ENCODE peak calls at places on chromosomes 6 and 20, in six cellular contexts. T, C, M, I, B and N are unnamed samples.
A peak's percentile ranks its signal among the peaks of the same experiment; 100 is the strongest.

GRCh38 chr6:169858293-169858934 is 107.0 kb downstream of the ERMARD start:
- DNase-seq in T (no peak), M (no peak), I (no peak), C (no peak), B (no peak), N (no peak)

GRCh38 chr6:148700047-148700712 is 46.6 kb upstream of the UST start:
- DNase-seq in B (no peak), M (peak; percentile 71), I (peak; percentile 43), C (no peak), T (peak; percentile 41), N (no peak)

GRCh38 chr6:50819906-50820589 is 1.4 kb downstream of the TFAP2B start:
- DNase-seq in C (no peak), T (no peak), M (peak; percentile 8), B (peak; percentile 61), I (no peak), N (peak; percentile 73)

GRCh38 chr6:105251689-105252088 is 71.9 kb upstream of the POPDC3 start:
- DNase-seq in B (no peak), T (no peak), M (no peak), C (no peak), I (no peak), N (no peak)

GRCh38 chr6:142568857-142569597 is 267.2 kb downstream of the ADGRG6 start:
- DNase-seq in I (no peak), M (peak; percentile 83), T (peak; percentile 49), B (no peak), C (peak; percentile 90), N (no peak)

GRCh38 chr6:98384766-98385165 is 449.6 kb upstream of the POU3F2 start:
- DNase-seq in T (no peak), I (no peak), C (no peak), M (no peak), B (peak; percentile 19), N (no peak)

GRCh38 chr6:142693446-142693845 is 251.5 kb downstream of the HIVEP2 start:
- DNase-seq in T (peak; percentile 68), C (peak; percentile 73), I (peak; percentile 54), B (no peak), M (peak; percentile 87), N (no peak)

GRCh38 chr20:60102665-60103210 is 144.5 kb downstream of the CDH26 start:
- DNase-seq in B (no peak), I (no peak), C (no peak), M (no peak), T (no peak), N (no peak)

GRCh38 chr6:116287668-116288282 is 8.0 kb upstream of the TSPYL1 start:
- DNase-seq in M (peak; percentile 72), C (peak; percentile 37), T (peak; percentile 74), B (peak; percentile 56), I (peak; percentile 79), N (no peak)

GRCh38 chr6:35731736-35732532 is 4.9 kb upstream of the ARMC12 start:
- DNase-seq in B (peak; percentile 95), M (peak; percentile 86), I (peak; percentile 97), C (peak; percentile 81), T (peak; percentile 83), N (peak; percentile 99)

GRCh38 chr6:4820704-4821276 is 44.6 kb downstream of the CDYL start:
- DNase-seq in T (peak; percentile 69), M (peak; percentile 92), I (no peak), B (no peak), C (peak; percentile 47), N (no peak)

GRCh38 chr20:5100684-5101347 is 18.9 kb downstream of the PCNA start:
- DNase-seq in C (no peak), T (peak; percentile 66), M (peak; percentile 79), I (peak; percentile 61), B (peak; percentile 73), N (no peak)

GRCh38 chr6:139839506-139840156 is 465.2 kb upstream of the CITED2 start:
- DNase-seq in T (no peak), B (no peak), C (no peak), M (peak; percentile 51), I (no peak), N (no peak)

GRCh38 chr20:3223937-3224680 is 14.8 kb downstream of the ITPA start:
- DNase-seq in C (no peak), B (no peak), T (no peak), I (no peak), M (no peak), N (no peak)

GRCh38 chr6:29230666-29231065 is 60.0 kb downstream of the OR2J2 start:
- DNase-seq in B (no peak), T (no peak), C (no peak), M (no peak), I (no peak), N (no peak)

GRCh38 chr6:147869223-147869600 is 360.7 kb downstream of the SAMD5 start:
- DNase-seq in M (no peak), I (no peak), T (no peak), B (no peak), C (no peak), N (no peak)

GRCh38 chr6:16947461-16948159 is 154.2 kb upstream of the STMND1 start:
- DNase-seq in M (peak; percentile 98), I (peak; percentile 100), C (peak; percentile 100), B (peak; percentile 7), T (peak; percentile 98), N (no peak)

GRCh38 chr6:14894105-14894504 is 351.8 kb upstream of the JARID2 start:
- DNase-seq in B (no peak), T (no peak), I (no peak), C (no peak), M (no peak), N (no peak)

DNA sequence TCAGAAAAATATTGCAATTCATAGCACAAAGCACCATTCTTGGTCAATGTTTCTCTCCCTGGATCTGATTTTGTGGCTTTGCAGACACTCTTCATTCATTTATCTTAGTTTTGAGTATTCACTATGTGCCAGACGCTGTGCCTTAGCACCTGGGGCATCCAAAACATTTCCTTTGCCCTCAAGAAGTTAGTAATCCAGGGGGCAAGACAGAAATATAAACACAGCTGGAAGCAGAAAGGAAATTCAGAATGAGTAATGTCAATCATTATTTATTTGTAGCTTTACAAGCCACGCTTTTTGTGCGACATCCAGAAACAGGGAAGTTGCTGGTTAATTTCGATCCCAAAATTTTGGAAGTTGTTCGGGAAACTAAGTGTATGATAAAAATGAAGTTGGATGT is 71.4 kb downstream of the DNAH8 start:
- DNase-seq in I (no peak), T (no peak), M (no peak), C (no peak), B (no peak), N (no peak)
- H3K4me1 ChIP-seq in I (no peaks in the 10 kb centered on the region), T (no peaks in the 10 kb centered on the region), M (no peaks in the 10 kb centered on the region), C (peaks cover 3% of the 10 kb centered on the region), B (peaks cover 9% of the 10 kb centered on the region), N (no peaks in the 10 kb centered on the region)

DNA sequence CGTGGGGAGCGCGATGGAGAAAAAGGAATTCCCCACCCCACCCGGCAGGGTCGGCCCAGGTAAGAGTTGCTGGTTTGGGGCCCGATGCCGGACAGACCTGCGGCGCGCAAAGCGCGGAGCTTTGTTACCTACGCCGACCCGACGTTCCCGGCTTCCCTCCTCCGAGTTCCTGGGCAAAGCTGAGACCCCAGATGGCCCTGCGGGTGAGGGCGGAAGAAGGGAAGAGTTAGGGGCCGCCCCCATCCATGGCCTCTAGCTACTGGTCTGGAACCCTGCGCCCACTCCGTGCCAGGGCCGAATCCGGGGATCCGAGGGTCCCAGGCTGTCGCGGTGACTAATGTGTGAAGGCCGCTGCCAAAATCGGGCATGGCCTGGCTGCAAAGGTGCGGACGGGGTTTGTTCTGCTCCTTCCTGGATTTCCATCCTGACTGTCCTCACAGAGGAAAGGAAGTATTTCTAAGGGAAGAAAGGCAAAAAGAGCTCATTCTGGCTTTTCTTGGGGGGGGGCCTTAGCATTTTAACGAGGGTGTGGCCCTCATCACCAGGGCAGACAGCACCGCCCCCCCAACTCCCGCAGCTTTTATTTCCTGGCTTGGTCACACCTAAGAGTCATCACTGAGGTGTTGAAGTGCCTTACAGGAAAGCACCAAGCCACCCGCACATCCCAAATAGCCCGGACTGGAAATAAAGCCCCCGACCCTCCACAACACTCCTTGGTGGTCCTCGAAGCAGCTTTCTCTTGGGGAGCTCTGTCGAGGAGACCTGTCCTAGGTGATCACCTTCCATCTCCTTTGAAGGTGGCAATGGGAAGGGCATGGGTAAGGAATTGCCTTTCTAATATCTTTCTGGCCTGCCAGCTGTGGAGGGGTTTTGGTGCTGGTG is 1.1 kb downstream of the PTK7 start:
- DNase-seq in B (peak; percentile 78), I (peak; percentile 25), T (peak; percentile 38), M (peak; percentile 72), C (peak; percentile 45), N (peak; percentile 83)
- H3K9ac ChIP-seq in B (peak overlapping the region; percentile 82), I (peak overlapping the region; percentile 84), T (peak overlapping the region; percentile 92), M (peak overlapping the region; percentile 93), C (peak overlapping the region; percentile 99), N (peak overlapping the region; percentile 61)

GRCh38 chr20:41142914-41143313 is 5.6 kb downstream of the PLCG1 start:
- DNase-seq in C (no peak), I (no peak), T (no peak), M (no peak), B (no peak), N (no peak)

GRCh38 chr20:41141153-41141815 is 3.9 kb downstream of the PLCG1 start:
- DNase-seq in B (no peak), C (peak; percentile 34), M (peak; percentile 31), T (peak; percentile 58), I (peak; percentile 72), N (no peak)

GRCh38 chr20:41140226-41141133 is 3.1 kb downstream of the PLCG1 start:
- DNase-seq in I (no peak), B (no peak), M (no peak), T (no peak), C (no peak), N (peak; percentile 58)

GRCh38 chr20:41143354-41143753 is 6.0 kb downstream of the PLCG1 start:
- DNase-seq in B (no peak), T (no peak), M (no peak), C (no peak), I (no peak), N (no peak)

GRCh38 chr20:41142241-41142640 is 4.9 kb downstream of the PLCG1 start:
- DNase-seq in M (no peak), B (no peak), C (no peak), T (no peak), I (no peak), N (no peak)
- H3K4me3 ChIP-seq in M (no peak overlapping the region), B (no peak overlapping the region), C (no peak overlapping the region), T (no peak overlapping the region), I (no peak overlapping the region), N (no peak overlapping the region)

DNA sequence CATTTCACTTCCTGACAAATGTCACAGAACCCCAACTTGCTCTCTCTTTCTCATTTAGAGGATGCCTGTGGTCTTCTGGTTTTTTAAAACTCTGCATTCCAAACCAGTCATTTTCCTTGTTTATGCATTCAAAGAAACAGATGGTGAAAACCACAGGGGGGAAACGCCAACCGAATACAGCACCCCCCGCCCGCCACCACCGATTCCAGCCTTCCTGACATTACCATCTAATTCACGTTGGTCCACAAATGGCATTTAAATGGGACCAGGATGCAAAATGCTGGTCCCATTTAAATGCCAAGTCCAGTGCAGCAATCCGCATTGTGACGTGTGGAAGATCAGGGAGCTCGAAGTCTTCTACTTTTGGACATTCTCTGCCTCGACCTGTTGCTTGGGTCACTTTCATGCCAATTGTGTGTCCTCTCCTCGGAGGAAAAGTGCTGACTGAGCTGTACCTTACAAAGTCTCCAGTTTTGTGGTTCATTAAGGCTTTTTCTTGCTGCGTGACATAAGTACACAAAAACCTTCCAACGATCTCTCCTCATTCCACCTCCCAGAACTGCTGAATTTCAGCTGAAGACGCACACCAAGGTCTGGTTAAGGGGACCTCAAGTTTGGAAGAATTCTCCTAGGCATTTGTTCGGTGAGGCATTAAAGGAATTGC is 35.8 kb downstream of the NEDD9 start:
- DNase-seq in M (no peak), T (peak; percentile 85), I (peak; percentile 51), B (peak; percentile 31), C (peak; percentile 97), N (no peak)
- H3K4me1 ChIP-seq in M (peaks cover 39% of the 10 kb centered on the region), T (peaks cover 39% of the 10 kb centered on the region), I (peaks cover 34% of the 10 kb centered on the region), B (peaks cover 48% of the 10 kb centered on the region), C (peaks cover 64% of the 10 kb centered on the region), N (peaks cover 27% of the 10 kb centered on the region)

GRCh38 chr6:133769463-133769862 is 119.5 kb upstream of the TCF21 start:
- DNase-seq in M (no peak), C (peak; percentile 53), T (peak; percentile 40), B (no peak), I (no peak), N (no peak)
- H3K9ac ChIP-seq in M (no peak overlapping the region), C (no peak overlapping the region), T (no peak overlapping the region), B (no peak overlapping the region), I (no peak overlapping the region), N (no peak overlapping the region)